ENCODE peak calls at places on chromosomes 4 and X, in four cellular contexts. F, J, O and K are unnamed samples.
A peak's percentile ranks its signal among the peaks of the same experiment; 100 is the strongest.

GRCh38 chr4:108592674-108592986 is 27.7 kb upstream of the RPL34 start:
- DNase-seq in F (no peak), O (no peak), J (no peak), K (no peak)

GRCh38 chr4:122963222-122963621 is 40.8 kb upstream of the NUDT6 start:
- DNase-seq in F (no peak), J (no peak), O (peak; percentile 89), K (no peak)

GRCh38 chrX:17679820-17680219 is 57.5 kb upstream of the SCML1 start:
- DNase-seq in J (no peak), O (no peak), F (no peak), K (no peak)

GRCh38 chr4:112882286-112882685 is 167.2 kb upstream of the ANK2 start:
- DNase-seq in O (no peak), F (no peak), J (no peak), K (no peak)

GRCh38 chr4:146113171-146113570 is 62.3 kb upstream of the LSM6 start:
- DNase-seq in J (no peak), O (no peak), F (no peak), K (no peak)

GRCh38 chr4:176769519-176769918 is 23.2 kb downstream of the VEGFC start:
- DNase-seq in F (no peak), O (peak; percentile 93), J (no peak), K (no peak)

GRCh38 chr4:94690851-94691254 is 66.9 kb upstream of the BMPR1B start:
- DNase-seq in F (no peak), O (peak; percentile 17), J (no peak), K (no peak)

GRCh38 chr4:125522588-125522987 is 207.8 kb downstream of the FAT4 start:
- DNase-seq in F (no peak), O (no peak), J (no peak), K (no peak)

GRCh38 chr4:8205241-8205707 is 6.2 kb downstream of the SH3TC1 start:
- DNase-seq in O (peak; percentile 29), J (no peak), F (no peak), K (no peak)

GRCh38 chrX:13177921-13178320 is 133.5 kb upstream of the FAM9C start:
- DNase-seq in F (no peak), O (no peak), J (no peak), K (no peak)

GRCh38 chr4:6905501-6905900 is 4.1 kb upstream of the TBC1D14 start:
- DNase-seq in J (no peak), O (no peak), F (no peak), K (no peak)

GRCh38 chr4:108395786-108396185 is 224.6 kb upstream of the RPL34 start:
- DNase-seq in O (no peak), F (no peak), J (no peak), K (no peak)

GRCh38 chr4:141347738-141348524 is 127.2 kb downstream of the ZNF330 start:
- DNase-seq in O (peak; percentile 16), F (no peak), J (no peak), K (no peak)

GRCh38 chr4:168674077-168674747 is 177.4 kb downstream of the PALLD start:
- DNase-seq in O (no peak), J (no peak), F (no peak), K (no peak)

GRCh38 chr4:140686799-140687198 is 69.4 kb downstream of the TBC1D9 start:
- DNase-seq in F (no peak), O (no peak), J (no peak), K (no peak)

GRCh38 chrX:31209005-31209612 is 137.3 kb upstream of the FTHL17 start:
- DNase-seq in F (no peak), J (no peak), O (peak; percentile 44), K (no peak)

GRCh38 chr4:7005571-7005970 is 37.6 kb upstream of the TADA2B start:
- DNase-seq in F (no peak), O (peak; percentile 59), J (no peak), K (no peak)

GRCh38 chr4:101644516-101644915 is 146.0 kb upstream of the BANK1 start:
- DNase-seq in F (no peak), J (no peak), O (no peak), K (no peak)

GRCh38 chr4:100340534-100341364 is 150.5 kb upstream of the DDIT4L start:
- DNase-seq in F (no peak), O (no peak), J (no peak), K (no peak)